ENCODE peak calls at places on chromosomes 12 and 14, in four cellular contexts. N, T, E and R are unnamed samples.

GRCh38 chr14:100132161-100132902 is 27.1 kb downstream of the DEGS2 start:
- DNase-seq in E (peak), N (peak), T (no peak), R (no peak)

GRCh38 chr14:38548091-38548490 is 292.2 kb upstream of the CLEC14A start:
- DNase-seq in T (no peak), N (no peak), E (no peak), R (no peak)

GRCh38 chr14:79597561-79597960 is 613.7 kb downstream of the DIO2 start:
- DNase-seq in T (no peak), E (peak), N (no peak), R (peak)

GRCh38 chr12:85329913-85330312 is 49.9 kb downstream of the ALX1 start:
- DNase-seq in T (no peak), N (no peak), E (no peak), R (no peak)

GRCh38 chr12:89884365-89884915 is 175.8 kb upstream of the ATP2B1 start:
- DNase-seq in N (no peak), T (no peak), E (peak), R (no peak)

GRCh38 chr14:76951149-76951548 is 77.4 kb downstream of the IRF2BPL start:
- DNase-seq in E (no peak), T (no peak), N (no peak), R (no peak)

GRCh38 chr12:20452496-20452895 is 84.2 kb downstream of the PDE3A start:
- DNase-seq in T (no peak), E (no peak), N (no peak), R (no peak)

GRCh38 chr12:42802688-42803279 is 213.2 kb upstream of the PRICKLE1 start:
- DNase-seq in E (peak), T (no peak), N (no peak), R (peak)

GRCh38 chr12:57550628-57551549 is 1.0 kb downstream of the KIF5A start:
- DNase-seq in E (no peak), N (no peak), T (no peak), R (no peak)

GRCh38 chr12:12719496-12719895 is 2.3 kb downstream of the CDKN1B start:
- DNase-seq in E (peak), N (no peak), T (no peak), R (no peak)

GRCh38 chr12:79681008-79681590 is 9.7 kb downstream of the PAWR start:
- DNase-seq in E (peak), N (no peak), T (no peak), R (peak)

GRCh38 chr12:5459051-5459782 is 27.3 kb downstream of the NTF3 start:
- DNase-seq in N (no peak), E (no peak), T (no peak), R (no peak)

GRCh38 chr14:104883681-104884361 is 18.8 kb downstream of the CEP170B start:
- DNase-seq in T (peak), E (no peak), N (no peak), R (no peak)

GRCh38 chr14:37411079-37411735 is 183.8 kb downstream of the FOXA1 start:
- DNase-seq in E (no peak), T (no peak), N (no peak), R (peak)

GRCh38 chr12:82883396-82884360 is 197.0 kb downstream of the TMTC2 start:
- DNase-seq in T (no peak), E (no peak), N (no peak), R (no peak)

GRCh38 chr12:89682284-89682683 is 26.4 kb downstream of the ATP2B1 start:
- DNase-seq in T (no peak), N (no peak), E (no peak), R (no peak)

GRCh38 chr14:59688224-59689170 is 111.9 kb upstream of the CCDC175 start:
- DNase-seq in N (peak), E (peak), T (no peak), R (peak)

GRCh38 chr14:44988694-44989093 is 26.7 kb downstream of the TOGARAM1 start:
- DNase-seq in T (no peak), E (no peak), N (no peak), R (no peak)

GRCh38 chr14:57068511-57068910 is 200.2 kb downstream of the EXOC5 start:
- DNase-seq in E (no peak), T (no peak), N (no peak), R (no peak)

GRCh38 chr12:1398673-1399072 is 195.7 kb downstream of the FBXL14 start:
- DNase-seq in N (no peak), E (peak), T (no peak), R (peak)

GRCh38 chr12:114636723-114637480 is 47.1 kb downstream of the TBX3 start:
- DNase-seq in E (peak), N (no peak), T (no peak), R (peak)

GRCh38 chr12:26334621-26335124 is 139.3 kb downstream of the SSPN start:
- DNase-seq in T (no peak), E (no peak), N (peak), R (no peak)

GRCh38 chr12:84376320-84376719 is 536.3 kb downstream of the SLC6A15 start:
- DNase-seq in N (no peak), T (no peak), E (no peak), R (no peak)

GRCh38 chr12:84512751-84513150 is 399.8 kb downstream of the SLC6A15 start:
- DNase-seq in N (no peak), E (no peak), T (no peak), R (no peak)

GRCh38 chr12:12749433-12749832 is 32.3 kb downstream of the CDKN1B start:
- DNase-seq in T (no peak), N (no peak), E (peak), R (no peak)

GRCh38 chr12:16605666-16606116 is 271 bp downstream of the LMO3 start:
- DNase-seq in N (no peak), E (no peak), T (no peak), R (peak)

GRCh38 chr14:65840786-65841185 is 428.3 kb downstream of the FUT8 start:
- DNase-seq in T (no peak), N (no peak), E (no peak), R (peak)

GRCh38 chr14:36582011-36582873 is at the start of gene NKX2-8:
- DNase-seq in T (no peak), E (no peak), N (no peak), R (no peak)

GRCh38 chr14:73740921-73741326 is 26.7 kb upstream of the PNMA1 start:
- DNase-seq in N (peak), T (peak), E (peak), R (peak)

GRCh38 chr12:117312770-117313169 is 48.7 kb downstream of the NOS1 start:
- DNase-seq in N (no peak), E (no peak), T (no peak), R (no peak)

GRCh38 chr12:123934829-123935228 is 37.8 kb downstream of the CCDC92 start:
- DNase-seq in T (no peak), N (no peak), E (peak), R (peak)

GRCh38 chr12:3313655-3314305 is 177.2 kb upstream of the PRMT8 start:
- DNase-seq in T (peak), N (no peak), E (no peak), R (peak)

GRCh38 chr12:1220127-1221092 is 229.4 kb downstream of the ERC1 start:
- DNase-seq in T (no peak), E (no peak), N (no peak), R (peak)

GRCh38 chr14:88870777-88871176 is 46.3 kb downstream of the TTC8 start:
- DNase-seq in E (no peak), N (no peak), T (no peak), R (no peak)

GRCh38 chr12:39581592-39581991 is 38.0 kb downstream of the ABCD2 start:
- DNase-seq in E (no peak), T (no peak), N (no peak), R (peak)

GRCh38 chr12:4080213-4080612 is 193.3 kb upstream of the CCND2 start:
- DNase-seq in T (no peak), N (no peak), E (no peak), R (no peak)

GRCh38 chr12:97575792-97576191 is 113.2 kb downstream of the RMST start:
- DNase-seq in N (no peak), T (no peak), E (no peak), R (no peak)

GRCh38 chr14:21160061-21160610 is 4.3 kb upstream of the OR5AU1 start:
- DNase-seq in T (no peak), E (no peak), N (no peak), R (no peak)

GRCh38 chr12:39102474-39103209 is 197.3 kb upstream of the CPNE8 start:
- DNase-seq in T (no peak), E (peak), N (no peak), R (peak)

GRCh38 chr12:93571360-93571853 is 1.1 kb upstream of the SOCS2 start:
- DNase-seq in N (peak), T (peak), E (peak), R (peak)
- TF ChIP-seq CTCF in N (no peak), T (peak), E (peak), R (peak)

GRCh38 chr12:73210574-73211204 is 938.5 kb downstream of the TRHDE start:
- DNase-seq in E (no peak), N (no peak), T (no peak), R (no peak)
- H3K4me3 ChIP-seq in E (no peak), N (no peak), T (peak), R (no peak)

DNA sequence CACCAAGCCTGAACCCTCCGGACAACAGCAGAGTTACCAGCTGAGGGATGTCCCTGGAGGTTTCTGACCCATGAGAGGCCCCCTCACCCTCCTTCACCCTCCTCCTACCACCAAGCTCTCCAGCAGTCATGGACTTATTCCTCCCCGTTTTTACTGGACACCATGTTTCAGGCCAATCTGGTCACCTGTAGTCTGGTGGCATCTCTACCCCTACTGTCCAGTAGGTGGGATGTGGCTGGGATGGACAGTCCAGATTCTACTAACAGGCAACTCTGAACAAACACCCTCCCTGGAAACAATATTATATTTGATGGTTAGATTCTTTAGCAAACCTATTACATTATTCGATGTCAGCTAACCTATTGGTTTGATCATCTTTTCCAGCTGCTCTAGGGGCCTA is 83.2 kb downstream of the SLC38A1 start:
- DNase-seq in T (no peak), E (no peak), N (no peak), R (no peak)
- TF ChIP-seq CTCF in T (no peak), E (no peak), N (no peak), R (no peak)

GRCh38 chr12:50618864-50619609 is 114.3 kb downstream of the DIP2B start:
- DNase-seq in N (no peak), E (peak), T (no peak), R (peak)

GRCh38 chr12:50619610-50619958 is 114.8 kb downstream of the DIP2B start:
- DNase-seq in N (no peak), E (no peak), T (no peak), R (no peak)

GRCh38 chr12:50620975-50621360 is 116.2 kb downstream of the DIP2B start:
- DNase-seq in N (no peak), T (no peak), E (no peak), R (no peak)

GRCh38 chr12:50620050-50620974 is 115.5 kb downstream of the DIP2B start:
- DNase-seq in T (no peak), N (no peak), E (peak), R (peak)

DNA sequence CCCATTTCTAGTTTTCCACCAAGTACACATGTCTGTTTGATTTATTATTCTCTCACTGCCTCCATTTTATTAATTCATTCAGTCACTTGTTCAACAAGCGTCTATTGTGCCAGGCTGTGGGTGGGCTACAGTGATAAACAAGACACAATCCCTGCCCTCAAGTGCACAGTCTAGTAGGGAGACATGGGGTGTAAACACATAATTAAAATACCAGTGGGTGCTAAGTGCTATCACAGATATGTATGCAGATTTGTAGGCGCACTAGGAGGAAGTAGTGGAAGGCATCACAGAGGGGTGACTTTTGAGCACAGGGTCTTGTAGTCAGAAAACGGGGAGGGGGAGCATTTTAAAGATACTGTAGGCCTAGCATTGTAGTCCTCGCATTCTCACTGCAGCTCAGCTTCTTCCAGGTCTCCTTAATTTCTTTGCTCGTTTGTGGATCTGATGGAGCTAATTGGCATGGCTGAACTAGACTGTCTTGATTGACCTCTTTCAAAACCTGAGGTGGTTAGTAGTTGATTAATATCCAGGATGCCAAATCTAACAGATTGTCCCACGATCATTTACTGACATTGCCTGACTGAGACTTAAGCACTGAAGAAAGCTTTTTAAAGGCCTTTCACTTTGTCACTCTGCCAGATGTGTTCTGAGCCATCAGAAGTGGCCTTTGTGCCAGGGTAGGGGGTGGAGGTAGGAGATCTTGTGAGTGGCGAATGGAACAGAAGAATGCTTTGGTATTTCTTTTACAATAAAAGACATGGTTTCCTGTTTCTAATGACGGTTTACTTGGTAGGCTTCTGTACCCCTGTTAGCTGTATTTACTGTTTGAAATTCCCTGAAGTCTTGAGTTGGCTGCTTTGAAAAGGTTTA is 116.9 kb downstream of the DIP2B start:
- DNase-seq in N (no peak), E (peak), T (no peak), R (no peak)
- H3K4me3 ChIP-seq in N (no peak), E (no peak), T (no peak), R (no peak)

GRCh38 chr14:106551265-106551664 is 1024.9 kb downstream of the TMEM121 start:
- DNase-seq in N (no peak), E (no peak), T (no peak), R (no peak)
- TF ChIP-seq CTCF in N (no peak), E (no peak), T (no peak), R (no peak)

DNA sequence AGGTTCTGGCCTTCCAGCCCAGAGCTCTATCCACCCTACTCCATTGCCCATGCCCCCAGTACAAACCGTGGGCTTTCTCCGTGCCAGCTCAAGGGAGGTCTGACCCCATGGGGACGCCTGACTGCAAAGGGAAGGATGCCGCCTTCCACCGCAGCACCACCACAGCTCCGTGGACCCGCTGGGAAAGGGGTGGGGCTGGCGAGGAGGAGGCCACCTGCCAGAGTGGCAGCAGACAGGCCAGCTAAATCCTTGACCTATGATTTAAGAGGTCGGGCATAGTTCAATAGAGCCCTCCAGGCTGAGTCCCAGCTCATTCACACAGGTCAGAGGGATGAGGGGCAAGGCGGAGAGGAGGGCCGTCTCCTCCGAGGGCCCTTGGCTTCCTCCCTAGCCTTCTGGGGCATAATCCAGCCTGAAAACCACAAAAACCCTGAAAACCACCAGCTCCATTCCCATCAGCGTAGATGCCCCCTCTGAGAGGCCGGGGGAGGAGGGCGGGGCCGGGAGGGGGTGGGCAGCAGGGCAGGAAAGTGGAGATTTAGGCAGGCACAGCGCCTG is 14.9 kb upstream of the FIGNL2 start:
- DNase-seq in E (no peak), N (no peak), T (peak), R (no peak)
- H3K4me3 ChIP-seq in E (peak), N (peak), T (no peak), R (no peak)

GRCh38 chr12:49026678-49027480 is 8.3 kb upstream of the PRKAG1 start:
- DNase-seq in E (no peak), N (no peak), T (no peak), R (no peak)
- TF ChIP-seq CTCF in E (no peak), N (no peak), T (no peak), R (no peak)

GRCh38 chr12:106585862-106586534 is 3.2 kb downstream of the RFX4 start:
- DNase-seq in E (no peak), N (no peak), T (no peak), R (no peak)

GRCh38 chr12:106586803-106587684 is 4.2 kb downstream of the RFX4 start:
- DNase-seq in T (no peak), E (no peak), N (no peak), R (no peak)

GRCh38 chr12:106584104-106585064 is 1.6 kb downstream of the RFX4 start:
- DNase-seq in E (no peak), T (no peak), N (no peak), R (no peak)

GRCh38 chr12:106585237-106585834 is 2.5 kb downstream of the RFX4 start:
- DNase-seq in N (no peak), E (no peak), T (no peak), R (no peak)

DNA sequence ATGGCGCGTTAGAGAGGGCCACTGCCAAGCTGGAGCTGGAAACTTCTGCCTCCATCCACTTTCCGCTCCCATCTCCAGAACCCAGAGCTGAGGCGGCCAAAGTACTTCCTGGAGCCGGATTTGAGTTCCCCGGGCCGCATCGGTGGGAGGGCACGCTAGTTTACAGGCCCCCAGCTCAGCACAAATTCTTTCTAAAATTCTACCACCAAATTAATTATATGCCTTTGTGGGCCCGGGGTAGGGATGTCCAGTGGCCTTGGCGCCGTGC is 3.7 kb downstream of the RFX4 start:
- DNase-seq in E (no peak), T (no peak), N (no peak), R (no peak)
- H3K4me3 ChIP-seq in E (no peak), T (no peak), N (no peak), R (no peak)

GRCh38 chr12:102879144-102879763 is 37.8 kb downstream of the PAH start:
- DNase-seq in T (no peak), N (peak), E (no peak), R (peak)
- TF ChIP-seq CTCF in T (peak), N (no peak), E (no peak), R (no peak)